ENCODE peak calls at places on chromosomes 2 and 18, in seven cellular contexts. H is lower lobe of right lung; Q is Peyer's patch; U is aorta; B is prostate gland; E is adipocyte; I is naive thymus-derived CD4-positive, alpha-beta T cell. V is an unnamed sample.

GRCh38 chr2:30287857-30288513 is 56.7 kb downstream of the LBH start:
- DNase-seq in H (no peak), Q (no peak), U (no peak), B (no peak), E (no peak), I (no peak), V (no peak)

GRCh38 chr2:17309741-17310339 is 208.4 kb downstream of the RAD51AP2 start:
- DNase-seq in H (no peak), Q (no peak), U (no peak), B (peak; percentile 28), E (peak; percentile 75), I (no peak), V (peak; percentile 5)

GRCh38 chr2:170377469-170378207 is 199.7 kb downstream of the MYO3B start:
- DNase-seq in H (no peak), Q (no peak), U (no peak), B (peak; percentile 76), E (peak; percentile 29), I (no peak), V (no peak)

GRCh38 chr2:201406077-201406662 is 45.1 kb downstream of the TRAK2 start:
- DNase-seq in H (no peak), Q (no peak), U (no peak), B (peak; percentile 59), E (peak; percentile 96), I (no peak), V (no peak)

GRCh38 chr2:39583781-39584180 is 81.9 kb upstream of the TMEM178A start:
- DNase-seq in H (no peak), Q (no peak), U (no peak), B (no peak), E (no peak), I (no peak), V (no peak)

GRCh38 chr2:39107724-39108273 is 13.1 kb downstream of the SOS1 start:
- DNase-seq in H (no peak), Q (no peak), U (no peak), B (no peak), E (no peak), I (no peak), V (no peak)

GRCh38 chr2:20726913-20727312 is 60.0 kb downstream of the GDF7 start:
- DNase-seq in H (no peak), Q (no peak), U (no peak), B (no peak), E (no peak), I (no peak), V (no peak)

GRCh38 chr18:71116535-71116934 is 827.7 kb downstream of the SOCS6 start:
- DNase-seq in H (no peak), Q (no peak), U (no peak), B (no peak), E (no peak), I (no peak), V (no peak)

GRCh38 chr18:45168883-45169585 is 446.2 kb upstream of the SLC14A2 start:
- DNase-seq in H (no peak), Q (no peak), U (no peak), B (no peak), E (peak; percentile 69), I (no peak), V (no peak)

GRCh38 chr2:96802281-96802595 is 13.8 kb upstream of the CNNM3 start:
- DNase-seq in H (peak; percentile 73), Q (peak; percentile 26), U (no peak), B (no peak), E (no peak), I (peak; percentile 40), V (peak; percentile 17)

DNA sequence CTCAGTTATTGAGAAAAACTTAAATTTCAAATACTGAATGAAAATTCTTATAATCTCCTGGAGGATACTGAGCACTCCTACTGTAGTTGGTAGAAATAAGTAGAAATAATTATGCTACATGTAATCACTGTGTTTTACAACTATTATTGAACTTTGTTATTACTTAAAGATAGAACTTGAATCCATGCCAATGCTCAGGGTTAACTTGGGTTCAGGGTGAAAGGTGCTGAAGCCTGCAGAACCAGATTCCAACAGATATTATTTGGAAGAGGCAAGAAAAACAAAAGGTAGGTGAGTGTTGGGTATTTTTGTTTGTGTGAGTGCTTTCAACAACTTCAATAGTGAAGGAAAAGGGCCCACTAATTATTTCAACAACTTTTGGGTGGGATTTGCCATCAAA is 10.4 kb downstream of the IDH1 start:
- DNase-seq in H (no peak), Q (no peak), U (no peak), B (no peak), E (no peak), I (no peak), V (no peak)
- H3K36me3 ChIP-seq in H (peaks cover 95% of the 10 kb centered on the region), Q (peaks cover 85% of the 10 kb centered on the region), U (no peaks in the 10 kb centered on the region), B (no peaks in the 10 kb centered on the region), E (peaks cover 86% of the 10 kb centered on the region), I (peaks cover 50% of the 10 kb centered on the region), V (peaks cover 69% of the 10 kb centered on the region)

DNA sequence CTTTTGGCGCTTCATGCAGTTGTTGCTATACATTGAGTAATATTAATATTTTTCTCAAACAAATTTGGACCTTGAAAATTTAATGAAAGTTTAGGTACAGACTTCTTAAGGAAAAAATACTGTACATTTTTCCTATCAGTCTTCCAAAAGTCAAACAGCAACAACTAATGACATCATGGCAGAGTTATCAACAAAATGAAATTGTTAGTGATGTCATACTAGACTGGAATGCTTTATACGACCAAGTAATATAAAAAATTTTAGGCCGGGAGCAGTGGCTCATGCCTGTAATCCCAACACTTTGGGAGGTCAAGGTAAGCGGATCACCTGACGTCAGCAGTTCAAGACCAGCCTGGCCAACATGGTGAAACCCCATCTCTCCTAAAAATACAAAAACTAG is 12.0 kb upstream of the STPG4 start:
- DNase-seq in H (no peak), Q (no peak), U (no peak), B (no peak), E (no peak), I (no peak), V (no peak)
- H3K36me3 ChIP-seq in H (peaks cover 62% of the 10 kb centered on the region), Q (peaks cover 33% of the 10 kb centered on the region), U (no peaks in the 10 kb centered on the region), B (no peaks in the 10 kb centered on the region), E (peaks cover 66% of the 10 kb centered on the region), I (peaks cover 29% of the 10 kb centered on the region), V (peaks cover 55% of the 10 kb centered on the region)

DNA sequence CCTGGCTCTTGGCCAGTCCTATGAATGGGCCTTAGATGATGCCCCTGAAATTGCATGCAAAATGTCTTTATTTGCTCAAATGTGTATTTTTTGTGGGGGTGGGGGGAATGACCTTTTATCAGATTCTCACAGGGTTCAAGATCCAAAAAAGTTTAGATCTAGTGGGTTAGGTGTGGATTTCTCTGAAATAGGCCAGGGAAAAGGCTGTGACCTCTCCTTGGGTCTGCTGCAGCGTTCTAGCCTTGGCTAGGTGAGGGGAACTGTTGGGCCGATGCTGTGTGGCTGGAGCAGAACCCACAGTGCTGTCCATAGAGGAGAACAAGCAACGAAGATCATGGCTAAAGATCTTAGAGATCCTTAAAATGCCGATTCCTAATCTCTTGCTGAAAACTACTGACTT is 130.4 kb upstream of the IL1R2 start:
- DNase-seq in H (no peak), Q (no peak), U (no peak), B (no peak), E (no peak), I (no peak), V (no peak)
- H3K36me3 ChIP-seq in H (peaks cover 91% of the 10 kb centered on the region), Q (peaks cover 48% of the 10 kb centered on the region), U (peaks cover 11% of the 10 kb centered on the region), B (no peaks in the 10 kb centered on the region), E (peaks cover 86% of the 10 kb centered on the region), I (peaks cover 86% of the 10 kb centered on the region), V (peaks cover 97% of the 10 kb centered on the region)

DNA sequence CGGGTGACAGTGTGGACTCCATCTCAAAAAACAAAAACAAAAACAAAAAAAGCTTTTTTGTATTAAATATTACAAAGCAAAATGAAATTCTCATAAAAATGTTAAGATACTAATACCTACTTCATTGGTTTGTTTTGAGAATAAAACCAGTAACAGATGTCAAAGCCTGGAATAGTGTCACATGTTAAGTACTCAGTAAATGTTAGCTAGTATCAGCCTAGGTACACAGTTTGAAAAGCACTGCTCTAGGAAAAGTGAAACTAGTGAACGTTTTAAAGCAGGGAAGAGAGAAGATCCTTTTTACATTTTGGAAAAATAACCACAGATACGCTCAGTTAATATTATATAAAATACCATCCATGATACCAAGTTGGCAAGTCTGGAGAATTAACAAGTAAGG is 37.1 kb upstream of the ADAM17 start:
- DNase-seq in H (no peak), Q (no peak), U (no peak), B (no peak), E (peak; percentile 27), I (no peak), V (no peak)
- H3K36me3 ChIP-seq in H (peaks cover 39% of the 10 kb centered on the region), Q (peaks cover 37% of the 10 kb centered on the region), U (no peaks in the 10 kb centered on the region), B (no peaks in the 10 kb centered on the region), E (peaks cover 39% of the 10 kb centered on the region), I (peaks cover 21% of the 10 kb centered on the region), V (peaks cover 28% of the 10 kb centered on the region)

GRCh38 chr2:224847431-224847830 is 131.3 kb upstream of the CCDC195 start:
- DNase-seq in H (no peak), Q (no peak), U (no peak), B (no peak), E (no peak), I (no peak), V (no peak)
- H3K36me3 ChIP-seq in H (peaks cover 49% of the 10 kb centered on the region), Q (peaks cover 19% of the 10 kb centered on the region), U (peaks cover 4% of the 10 kb centered on the region), B (no peaks in the 10 kb centered on the region), E (peaks cover 3% of the 10 kb centered on the region), I (peaks cover 98% of the 10 kb centered on the region), V (peaks cover 96% of the 10 kb centered on the region)

V was measured in CD4-positive, CD25-positive, alpha-beta regulatory T cell.